ENCODE peak calls at places on chromosomes 6 and 20, in six cellular contexts. B is iris pigment epithelial cell, J is T follicular helper cell, I is H9, H is fibroblast of the aortic adventitia, S is fibroblast of the conjunctiva. Q is an unnamed sample.

GRCh38 chr20:49674383-49675352 is 39.0 kb downstream of the B4GALT5 start:
- DNase-seq in B (peak; percentile 57), J (no peak), I (no peak), H (peak; percentile 82), S (no peak), Q (no peak)

GRCh38 chr6:31356216-31356945 is 598 bp downstream of the HLA-B start:
- DNase-seq in B (peak; percentile 54), J (no peak), I (no peak), H (peak; percentile 1), S (no peak), Q (peak; percentile 30)

GRCh38 chr6:116444991-116445566 is 16.1 kb upstream of the CALHM6 start:
- DNase-seq in B (no peak), J (no peak), I (no peak), H (no peak), S (no peak), Q (no peak)

GRCh38 chr6:143449731-143450452 is 603 bp downstream of the ADAT2 start:
- DNase-seq in B (peak; percentile 37), J (peak; percentile 21), I (peak; percentile 36), H (peak; percentile 38), S (no peak), Q (peak; percentile 41)

GRCh38 chr6:159761135-159761872 is 541 bp upstream of the ACAT2 start:
- DNase-seq in B (peak; percentile 41), J (no peak), I (peak; percentile 45), H (peak; percentile 21), S (no peak), Q (no peak)

GRCh38 chr6:16966821-16967817 is 134.7 kb upstream of the STMND1 start:
- DNase-seq in B (no peak), J (no peak), I (no peak), H (no peak), S (no peak), Q (no peak)

GRCh38 chr6:137731600-137731959 is 135.5 kb upstream of the TNFAIP3 start:
- DNase-seq in B (no peak), J (no peak), I (no peak), H (no peak), S (no peak), Q (no peak)

GRCh38 chr20:60934724-60935123 is 317.3 kb upstream of the CDH4 start:
- DNase-seq in B (no peak), J (no peak), I (no peak), H (no peak), S (no peak), Q (no peak)

GRCh38 chr20:2042400-2042799 is 48.5 kb upstream of the PDYN start:
- DNase-seq in B (peak; percentile 50), J (no peak), I (no peak), H (peak; percentile 58), S (no peak), Q (no peak)

GRCh38 chr6:142868917-142869316 is 76.1 kb downstream of the HIVEP2 start:
- DNase-seq in B (no peak), J (no peak), I (no peak), H (peak; percentile 50), S (no peak), Q (no peak)

GRCh38 chr20:32972181-32973076 is 31.8 kb downstream of the SUN5 start:
- DNase-seq in B (no peak), J (peak; percentile 75), I (peak; percentile 47), H (no peak), S (no peak), Q (peak; percentile 83)

GRCh38 chr20:10040070-10040970 is 5.5 kb downstream of the ANKEF1 start:
- DNase-seq in B (peak; percentile 55), J (no peak), I (no peak), H (peak; percentile 40), S (no peak), Q (no peak)

GRCh38 chr6:154397491-154398195 is 41.0 kb upstream of the IPCEF1 start:
- DNase-seq in B (no peak), J (no peak), I (no peak), H (no peak), S (no peak), Q (no peak)

GRCh38 chr6:100704941-100705340 is 176.2 kb downstream of the ASCC3 start:
- DNase-seq in B (no peak), J (no peak), I (no peak), H (no peak), S (no peak), Q (no peak)

GRCh38 chr6:45880139-45880538 is 135.5 kb downstream of the CLIC5 start:
- DNase-seq in B (no peak), J (no peak), I (no peak), H (no peak), S (no peak), Q (no peak)

GRCh38 chr6:4344317-4344899 is 209.0 kb upstream of the ECI2 start:
- DNase-seq in B (no peak), J (no peak), I (no peak), H (no peak), S (no peak), Q (no peak)

GRCh38 chr20:1664911-1665310 is 7.3 kb upstream of the SIRPG start:
- DNase-seq in B (no peak), J (peak; percentile 47), I (no peak), H (no peak), S (no peak), Q (peak; percentile 38)

GRCh38 chr6:118419448-118420394 is 128.4 kb upstream of the PLN start:
- DNase-seq in B (peak; percentile 33), J (no peak), I (no peak), H (no peak), S (no peak), Q (no peak)

GRCh38 chr6:56816393-56816792 is 138.5 kb upstream of the BEND6 start:
- DNase-seq in B (no peak), J (no peak), I (no peak), H (no peak), S (no peak), Q (no peak)

GRCh38 chr20:63032861-63033634 is 26.3 kb upstream of the BHLHE23 start:
- DNase-seq in B (no peak), J (no peak), I (peak; percentile 65), H (no peak), S (no peak), Q (no peak)

GRCh38 chr20:57620999-57621398 is 773 bp upstream of the ZBP1 start:
- DNase-seq in B (no peak), J (no peak), I (no peak), H (no peak), S (no peak), Q (no peak)

GRCh38 chr6:139588076-139588639 is 213.7 kb upstream of the CITED2 start:
- DNase-seq in B (peak; percentile 70), J (no peak), I (no peak), H (peak; percentile 58), S (no peak), Q (no peak)

GRCh38 chr6:42692151-42692911 is 30.1 kb downstream of the PRPH2 start:
- DNase-seq in B (peak; percentile 86), J (no peak), I (no peak), H (peak; percentile 59), S (no peak), Q (no peak)

GRCh38 chr20:63357921-63358905 is 2.9 kb downstream of the CHRNA4 start:
- DNase-seq in B (no peak), J (no peak), I (no peak), H (no peak), S (no peak), Q (no peak)

GRCh38 chr6:158003910-158004695 is 22.4 kb downstream of the SYNJ2 start:
- DNase-seq in B (peak; percentile 52), J (no peak), I (no peak), H (peak; percentile 27), S (no peak), Q (no peak)

GRCh38 chr6:43897571-43898302 is 127.7 kb downstream of the VEGFA start:
- DNase-seq in B (no peak), J (no peak), I (no peak), H (no peak), S (no peak), Q (no peak)

GRCh38 chr20:56607061-56607704 is 21.9 kb upstream of the TFAP2C start:
- DNase-seq in B (no peak), J (no peak), I (no peak), H (no peak), S (no peak), Q (no peak)

GRCh38 chr20:53961527-53961926 is 108.9 kb downstream of the BCAS1 start:
- DNase-seq in B (no peak), J (no peak), I (no peak), H (no peak), S (no peak), Q (no peak)

GRCh38 chr20:63778857-63779256 is 39.3 kb downstream of the SLC2A4RG start:
- DNase-seq in B (no peak), J (no peak), I (no peak), H (no peak), S (no peak), Q (no peak)

GRCh38 chr20:62716198-62716940 is 7.7 kb downstream of the NTSR1 start:
- DNase-seq in B (peak; percentile 41), J (peak; percentile 15), I (no peak), H (peak; percentile 58), S (peak; percentile 12), Q (peak; percentile 33)

GRCh38 chr6:48597951-48598350 is 487.0 kb upstream of the PTCHD4 start:
- DNase-seq in B (peak; percentile 26), J (no peak), I (no peak), H (peak; percentile 88), S (no peak), Q (no peak)

GRCh38 chr6:138004423-138005287 is 102.6 kb downstream of the PERP start:
- DNase-seq in B (peak; percentile 35), J (no peak), I (no peak), H (peak; percentile 61), S (peak; percentile 20), Q (no peak)

GRCh38 chr6:64984947-64985346 is 722.1 kb downstream of the EYS start:
- DNase-seq in B (no peak), J (no peak), I (no peak), H (no peak), S (peak; percentile 29), Q (no peak)

GRCh38 chr20:47466704-47467459 is 34.8 kb upstream of the NCOA3 start:
- DNase-seq in B (no peak), J (no peak), I (no peak), H (no peak), S (no peak), Q (no peak)

GRCh38 chr6:8082954-8083858 is 19.0 kb upstream of the BLOC1S5 start:
- DNase-seq in B (peak; percentile 96), J (no peak), I (no peak), H (peak; percentile 94), S (peak; percentile 68), Q (no peak)

GRCh38 chr6:5466459-5466858 is 205.1 kb downstream of the FARS2 start:
- DNase-seq in B (peak; percentile 83), J (no peak), I (no peak), H (peak; percentile 72), S (no peak), Q (no peak)

Q was measured in CD4-positive, alpha-beta T cell.